ENCODE peak calls at places on chromosomes 5 and 9, in ten cellular contexts. O is Peyer's patch, A is AG04450, Q is hepatocyte, C is PC-9, E is IMR-90, D is upper lobe of right lung, Z is left ventricle myocardium inferior, T is lower lobe of right lung, N is fibroblast of lung. P is an unnamed sample.

GRCh38 chr9:71911908-71912325 is 478 bp downstream of the C9orf85 start:
- DNase-seq in E (peak), N (peak), C (no peak), Q (no peak), Z (no peak), O (no peak), T (no peak), A (no peak), D (no peak), P (no peak)

GRCh38 chr9:98536542-98537173 is 172.1 kb downstream of the GABBR2 start:
- DNase-seq in T (no peak), Z (no peak), N (no peak), O (no peak), D (no peak), E (no peak), C (no peak), Q (peak), A (no peak), P (peak)

GRCh38 chr5:89232139-89232603 is 349.2 kb upstream of the MEF2C start:
- DNase-seq in Q (no peak), C (no peak), A (no peak), Z (no peak), D (no peak), N (no peak), T (no peak), O (no peak), E (no peak), P (no peak)

GRCh38 chr9:127336708-127337352 is 60.1 kb upstream of the SLC2A8 start:
- DNase-seq in T (no peak), D (no peak), Z (peak), E (peak), C (peak), A (peak), Q (peak), N (peak), O (no peak), P (peak)

GRCh38 chr5:126368239-126368812 is 54.9 kb upstream of the GRAMD2B start:
- DNase-seq in Q (no peak), D (no peak), C (peak), T (no peak), Z (no peak), N (no peak), A (no peak), E (peak), O (no peak), P (no peak)

GRCh38 chr5:93257616-93258015 is 323.4 kb downstream of the NR2F1-AS1 start:
- DNase-seq in A (no peak), N (peak), Z (no peak), D (no peak), T (no peak), Q (no peak), C (no peak), E (peak), O (no peak), P (no peak)

GRCh38 chr5:143987751-143988560 is 176.0 kb downstream of the HMHB1 start:
- DNase-seq in C (no peak), N (peak), Q (no peak), A (no peak), D (no peak), Z (no peak), E (peak), T (no peak), O (no peak), P (no peak)

GRCh38 chr9:22809371-22809770 is 362.7 kb downstream of the DMRTA1 start:
- DNase-seq in A (no peak), T (no peak), D (no peak), C (no peak), Z (no peak), E (no peak), Q (no peak), N (no peak), O (no peak), P (no peak)

GRCh38 chr9:134759001-134759607 is 117.5 kb downstream of the COL5A1 start:
- DNase-seq in O (no peak), E (no peak), C (no peak), Z (no peak), D (no peak), T (no peak), Q (no peak), N (peak), A (no peak), P (no peak)

GRCh38 chr9:90774682-90775081 is 26.9 kb upstream of the SYK start:
- DNase-seq in Q (no peak), T (no peak), O (no peak), D (no peak), C (no peak), Z (no peak), N (no peak), E (no peak), A (no peak), P (no peak)

GRCh38 chr5:139745121-139745799 is 50.3 kb upstream of the PSD2 start:
- DNase-seq in Q (peak), O (peak), Z (peak), T (no peak), C (peak), E (peak), A (no peak), D (no peak), N (peak), P (peak)

GRCh38 chr9:6787793-6788174 is 30.0 kb downstream of the KDM4C start:
- DNase-seq in O (no peak), Q (peak), A (no peak), N (no peak), D (no peak), C (no peak), Z (no peak), T (no peak), E (no peak), P (no peak)
- H3K27ac ChIP-seq in O (peak), Q (peak), A (peak), N (peak), D (no peak), C (no peak), Z (peak), T (no peak), E (no peak), P (no peak)

GRCh38 chr5:180289966-180290365 is 1.9 kb downstream of the MAPK9 start:
- DNase-seq in O (no peak), T (no peak), Z (no peak), E (no peak), Q (no peak), D (no peak), C (no peak), N (no peak), A (no peak), P (no peak)

GRCh38 chr5:180289433-180289832 is 2.5 kb downstream of the MAPK9 start:
- DNase-seq in C (peak), N (no peak), O (no peak), D (no peak), A (no peak), Q (no peak), T (no peak), Z (no peak), E (no peak), P (no peak)

GRCh38 chr5:180291943-180292831 is at the start of gene MAPK9:
- DNase-seq in Z (peak), D (peak), T (peak), O (peak), E (peak), N (peak), Q (peak), C (peak), A (no peak), P (peak)

GRCh38 chr5:180290568-180291233 is 1.2 kb downstream of the MAPK9 start:
- DNase-seq in N (no peak), O (no peak), E (no peak), C (no peak), A (no peak), Z (no peak), Q (no peak), D (no peak), T (no peak), P (no peak)

GRCh38 chr5:180291234-180291940 is 496 bp downstream of the MAPK9 start:
- DNase-seq in Z (no peak), N (no peak), C (no peak), O (peak), Q (no peak), T (no peak), E (no peak), D (peak), A (no peak), P (no peak)
- TF ChIP-seq CTCF in Z (peak), N (peak), C (no peak), O (no peak), Q (no peak), T (no peak), E (peak), D (no peak), A (peak), P (no peak)

DNA sequence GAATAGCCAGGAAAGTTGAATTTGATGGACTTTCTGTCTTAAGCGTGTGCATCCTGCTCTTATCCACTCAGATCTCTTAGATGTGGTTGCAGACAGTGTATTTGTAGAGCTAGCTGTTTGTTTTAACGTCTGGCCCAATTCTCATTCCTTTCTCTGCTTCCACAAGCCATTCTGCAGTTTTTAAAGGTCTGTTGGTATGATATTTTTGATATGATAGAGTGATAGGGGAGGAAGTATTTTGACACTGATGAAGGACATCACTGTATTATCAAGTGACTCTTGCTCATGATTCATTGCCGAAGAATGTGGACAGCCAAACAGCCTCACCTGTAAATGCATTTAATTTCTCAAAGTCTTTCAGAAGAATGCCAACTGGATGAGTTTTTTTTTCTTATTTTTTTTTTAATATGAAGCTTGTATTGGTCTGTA is 4.5 kb downstream of the TJP2 start:
- DNase-seq in O (no peak), T (no peak), Z (no peak), E (peak), N (peak), A (no peak), C (peak), D (no peak), Q (no peak), P (no peak)
- H3K27ac ChIP-seq in O (no peak), T (no peak), Z (peak), E (no peak), N (no peak), A (no peak), C (peak), D (no peak), Q (peak), P (peak)

GRCh38 chr9:111037744-111038335 is 430 bp downstream of the LPAR1 start:
- DNase-seq in D (peak), C (no peak), A (no peak), N (peak), T (peak), Q (peak), Z (peak), E (peak), O (peak), P (no peak)
- TF ChIP-seq CTCF in D (no peak), C (no peak), A (peak), N (peak), T (peak), Q (peak), Z (no peak), E (peak), O (peak), P (no peak)